ENCODE peak calls at places on chromosomes 5 and 9, in six cellular contexts. One of them, this sample, is unnamed.
A peak's percentile ranks its signal among the peaks of the same experiment; 100 is the strongest.

GRCh38 chr9:92642599-92642998 is 27.3 kb downstream of the IPPK start:
- DNase-seq in sigmoid colon: peak; percentile 32
- DNase-seq in nephron progenitor cell: no peak
- DNase-seq in pancreas: no peak
- DNase-seq in B cell: no peak
- DNase-seq in mammary epithelial cell: no peak
- DNase-seq in this sample: no peak

GRCh38 chr9:137067860-137068538 is 2.4 kb downstream of the SAPCD2 start:
- DNase-seq in pancreas: peak; percentile 74
- DNase-seq in B cell: peak; percentile 92
- DNase-seq in sigmoid colon: peak; percentile 88
- DNase-seq in nephron progenitor cell: peak; percentile 82
- DNase-seq in mammary epithelial cell: peak; percentile 64
- DNase-seq in this sample: peak; percentile 90

GRCh38 chr5:103305829-103306228 is 47.3 kb downstream of the MACIR start:
- DNase-seq in pancreas: no peak
- DNase-seq in mammary epithelial cell: no peak
- DNase-seq in nephron progenitor cell: no peak
- DNase-seq in sigmoid colon: no peak
- DNase-seq in B cell: no peak
- DNase-seq in this sample: no peak

GRCh38 chr9:134676886-134677285 is 35.3 kb downstream of the COL5A1 start:
- DNase-seq in nephron progenitor cell: no peak
- DNase-seq in pancreas: no peak
- DNase-seq in B cell: no peak
- DNase-seq in mammary epithelial cell: no peak
- DNase-seq in sigmoid colon: peak; percentile 55
- DNase-seq in this sample: no peak

GRCh38 chr5:2670856-2671404 is 80.5 kb downstream of the IRX2 start:
- DNase-seq in pancreas: no peak
- DNase-seq in nephron progenitor cell: no peak
- DNase-seq in B cell: no peak
- DNase-seq in mammary epithelial cell: no peak
- DNase-seq in sigmoid colon: no peak
- DNase-seq in this sample: no peak

GRCh38 chr9:137606734-137607138 is 1.2 kb downstream of the ARRDC1 start:
- DNase-seq in mammary epithelial cell: no peak
- DNase-seq in pancreas: peak; percentile 39
- DNase-seq in nephron progenitor cell: peak; percentile 28
- DNase-seq in sigmoid colon: no peak
- DNase-seq in B cell: no peak
- DNase-seq in this sample: no peak

GRCh38 chr5:107367919-107368318 is 302.8 kb downstream of the EFNA5 start:
- DNase-seq in sigmoid colon: no peak
- DNase-seq in mammary epithelial cell: no peak
- DNase-seq in B cell: no peak
- DNase-seq in pancreas: no peak
- DNase-seq in nephron progenitor cell: no peak
- DNase-seq in this sample: no peak

GRCh38 chr5:173968154-173968553 is 20.8 kb upstream of the C5orf47 start:
- DNase-seq in nephron progenitor cell: peak; percentile 54
- DNase-seq in B cell: no peak
- DNase-seq in mammary epithelial cell: no peak
- DNase-seq in pancreas: no peak
- DNase-seq in sigmoid colon: no peak
- DNase-seq in this sample: no peak

GRCh38 chr5:93715776-93716175 is 25.6 kb downstream of the POU5F2 start:
- DNase-seq in sigmoid colon: no peak
- DNase-seq in nephron progenitor cell: no peak
- DNase-seq in mammary epithelial cell: no peak
- DNase-seq in pancreas: no peak
- DNase-seq in B cell: no peak
- DNase-seq in this sample: no peak

GRCh38 chr5:103674739-103675138 is 112.2 kb upstream of the NUDT12 start:
- DNase-seq in B cell: no peak
- DNase-seq in pancreas: no peak
- DNase-seq in nephron progenitor cell: no peak
- DNase-seq in mammary epithelial cell: no peak
- DNase-seq in sigmoid colon: no peak
- DNase-seq in this sample: no peak

GRCh38 chr5:141359790-141360426 is at the start of gene PCDHGB2:
- DNase-seq in nephron progenitor cell: no peak
- DNase-seq in mammary epithelial cell: no peak
- DNase-seq in sigmoid colon: no peak
- DNase-seq in B cell: peak; percentile 37
- DNase-seq in pancreas: no peak
- DNase-seq in this sample: peak; percentile 41

GRCh38 chr5:181189363-181189961 is 15.5 kb downstream of the TRIM7 start:
- DNase-seq in mammary epithelial cell: peak; percentile 42
- DNase-seq in pancreas: no peak
- DNase-seq in sigmoid colon: no peak
- DNase-seq in B cell: peak; percentile 58
- DNase-seq in nephron progenitor cell: peak; percentile 56
- DNase-seq in this sample: no peak

GRCh38 chr5:181186022-181186421 is 19.0 kb downstream of the TRIM7 start:
- DNase-seq in sigmoid colon: no peak
- DNase-seq in nephron progenitor cell: no peak
- DNase-seq in pancreas: no peak
- DNase-seq in mammary epithelial cell: no peak
- DNase-seq in B cell: no peak
- DNase-seq in this sample: no peak

GRCh38 chr5:181186902-181187499 is 18.0 kb downstream of the TRIM7 start:
- DNase-seq in sigmoid colon: no peak
- DNase-seq in pancreas: no peak
- DNase-seq in nephron progenitor cell: no peak
- DNase-seq in B cell: no peak
- DNase-seq in mammary epithelial cell: no peak
- DNase-seq in this sample: no peak

GRCh38 chr5:181188700-181189362 is 16.2 kb downstream of the TRIM7 start:
- DNase-seq in mammary epithelial cell: peak; percentile 68
- DNase-seq in sigmoid colon: peak; percentile 92
- DNase-seq in B cell: peak; percentile 85
- DNase-seq in pancreas: peak; percentile 63
- DNase-seq in nephron progenitor cell: peak; percentile 79
- DNase-seq in this sample: no peak

DNA sequence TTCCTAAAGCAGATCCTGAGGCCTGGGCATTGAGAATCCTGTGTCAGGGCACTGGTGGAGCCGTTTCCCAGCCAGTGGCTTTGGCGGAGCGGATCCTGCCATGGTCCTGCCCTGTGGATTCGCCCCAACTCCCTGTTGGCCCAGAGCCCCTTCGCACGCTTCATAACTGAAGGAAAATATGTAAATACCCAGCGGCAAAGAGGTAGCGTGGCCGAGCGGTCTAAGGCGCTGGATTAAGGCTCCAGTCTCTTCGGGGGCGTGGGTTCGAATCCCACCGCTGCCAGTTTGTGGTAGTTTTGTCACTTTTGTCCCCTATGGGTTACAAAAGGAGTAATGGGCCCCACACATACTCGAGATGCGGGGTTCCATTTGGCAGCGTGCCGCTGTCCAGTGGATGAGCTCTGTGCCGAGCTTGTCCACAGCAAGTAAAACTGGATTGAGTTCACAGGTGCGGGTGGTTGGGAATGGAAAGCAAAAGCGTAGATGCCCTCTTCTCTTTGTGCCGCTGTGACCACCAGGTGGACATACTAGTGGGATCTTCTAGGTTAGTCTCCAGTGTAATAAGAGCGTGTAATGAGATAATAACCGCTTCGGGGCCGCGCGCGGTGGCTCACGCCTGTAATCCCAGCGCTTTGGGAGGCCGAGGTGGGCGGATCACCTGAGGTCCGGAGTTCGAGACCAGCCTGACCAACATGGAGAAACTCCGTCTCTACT is 17.3 kb downstream of the TRIM7 start:
- DNase-seq in sigmoid colon: peak; percentile 91
- DNase-seq in pancreas: peak; percentile 69
- DNase-seq in mammary epithelial cell: peak; percentile 83
- DNase-seq in nephron progenitor cell: peak; percentile 82
- DNase-seq in B cell: peak; percentile 68
- DNase-seq in this sample: peak; percentile 64
- TF ChIP-seq CTCF in sigmoid colon: no peak
- TF ChIP-seq CTCF in pancreas: no peak
- TF ChIP-seq CTCF in mammary epithelial cell: peak; percentile 35
- TF ChIP-seq CTCF in nephron progenitor cell: no peak
- TF ChIP-seq CTCF in B cell: peak; percentile 19
- TF ChIP-seq CTCF in this sample: no peak

GRCh38 chr5:140109050-140109817 is 4.7 kb upstream of the PURA start:
- DNase-seq in B cell: peak; percentile 14
- DNase-seq in pancreas: no peak
- DNase-seq in sigmoid colon: no peak
- DNase-seq in mammary epithelial cell: no peak
- DNase-seq in nephron progenitor cell: no peak
- DNase-seq in this sample: no peak
- TF ChIP-seq CTCF in B cell: no peak
- TF ChIP-seq CTCF in pancreas: no peak
- TF ChIP-seq CTCF in sigmoid colon: no peak
- TF ChIP-seq CTCF in mammary epithelial cell: no peak
- TF ChIP-seq CTCF in nephron progenitor cell: no peak
- TF ChIP-seq CTCF in this sample: no peak

DNA sequence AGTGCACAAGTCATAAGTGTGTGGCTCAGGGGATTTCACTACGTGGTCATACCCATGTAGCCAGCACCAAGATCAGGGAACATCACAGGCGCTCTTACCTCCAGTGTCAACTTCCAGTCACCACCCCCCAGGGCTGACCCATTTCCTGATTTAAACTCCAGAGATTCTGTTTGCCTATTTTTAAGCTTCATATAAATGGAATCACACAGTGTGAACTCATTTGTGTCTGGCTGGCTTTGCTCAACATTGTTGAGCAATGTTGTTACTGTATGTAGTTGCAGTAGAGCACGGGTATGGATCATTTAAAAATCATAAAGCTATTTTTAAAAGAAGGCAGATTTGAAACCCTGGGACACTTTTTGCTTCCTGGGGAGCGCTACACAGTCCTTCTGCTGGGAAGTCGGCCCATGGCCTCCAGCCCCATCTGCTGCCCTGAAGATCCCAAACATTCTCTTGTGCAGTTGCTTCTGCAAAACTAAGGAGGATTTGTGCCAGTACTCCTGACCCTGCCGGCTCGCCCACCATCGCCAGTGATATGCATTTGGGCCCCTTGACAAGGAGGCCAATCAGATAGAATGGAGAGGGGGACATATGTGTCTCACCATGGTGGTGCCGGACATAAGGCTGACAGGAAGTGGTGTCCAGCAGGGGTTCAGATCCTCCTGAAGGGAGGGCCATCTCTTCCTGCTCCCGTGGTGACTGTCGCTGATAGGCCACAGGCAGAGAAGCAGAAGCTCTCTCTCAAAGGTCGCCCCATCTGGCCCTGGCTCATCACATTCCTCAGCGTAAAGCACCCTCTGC is 13.3 kb downstream of the DCANP1 start:
- DNase-seq in pancreas: no peak
- DNase-seq in nephron progenitor cell: no peak
- DNase-seq in sigmoid colon: no peak
- DNase-seq in mammary epithelial cell: no peak
- DNase-seq in B cell: no peak
- DNase-seq in this sample: no peak
- TF ChIP-seq CTCF in pancreas: no peak
- TF ChIP-seq CTCF in nephron progenitor cell: no peak
- TF ChIP-seq CTCF in sigmoid colon: no peak
- TF ChIP-seq CTCF in mammary epithelial cell: no peak
- TF ChIP-seq CTCF in B cell: no peak
- TF ChIP-seq CTCF in this sample: no peak

GRCh38 chr5:81207009-81207408 is 26.1 kb upstream of the CKMT2 start:
- DNase-seq in sigmoid colon: no peak
- DNase-seq in nephron progenitor cell: no peak
- DNase-seq in mammary epithelial cell: no peak
- DNase-seq in B cell: no peak
- DNase-seq in pancreas: no peak
- DNase-seq in this sample: no peak
- TF ChIP-seq CTCF in sigmoid colon: no peak
- TF ChIP-seq CTCF in nephron progenitor cell: no peak
- TF ChIP-seq CTCF in mammary epithelial cell: peak; percentile 25
- TF ChIP-seq CTCF in B cell: no peak
- TF ChIP-seq CTCF in pancreas: no peak
- TF ChIP-seq CTCF in this sample: no peak

GRCh38 chr9:81787747-81788632 is 98.6 kb upstream of the TLE1 start:
- DNase-seq in sigmoid colon: peak; percentile 64
- DNase-seq in mammary epithelial cell: peak; percentile 66
- DNase-seq in pancreas: peak; percentile 35
- DNase-seq in nephron progenitor cell: no peak
- DNase-seq in B cell: no peak
- DNase-seq in this sample: peak; percentile 67
- TF ChIP-seq CTCF in sigmoid colon: no peak
- TF ChIP-seq CTCF in mammary epithelial cell: peak; percentile 3
- TF ChIP-seq CTCF in pancreas: no peak
- TF ChIP-seq CTCF in nephron progenitor cell: no peak
- TF ChIP-seq CTCF in B cell: no peak
- TF ChIP-seq CTCF in this sample: no peak

GRCh38 chr5:180799902-180800801 is 2.5 kb downstream of the MGAT1 start:
- DNase-seq in mammary epithelial cell: peak; percentile 85
- DNase-seq in sigmoid colon: no peak
- DNase-seq in pancreas: no peak
- DNase-seq in B cell: no peak
- DNase-seq in nephron progenitor cell: no peak
- DNase-seq in this sample: peak; percentile 84

GRCh38 chr5:180801596-180802324 is 846 bp downstream of the MGAT1 start:
- DNase-seq in mammary epithelial cell: no peak
- DNase-seq in sigmoid colon: peak; percentile 52
- DNase-seq in nephron progenitor cell: no peak
- DNase-seq in B cell: no peak
- DNase-seq in pancreas: no peak
- DNase-seq in this sample: no peak

GRCh38 chr5:180798193-180798592 is 4.4 kb downstream of the MGAT1 start:
- DNase-seq in sigmoid colon: no peak
- DNase-seq in nephron progenitor cell: no peak
- DNase-seq in B cell: no peak
- DNase-seq in mammary epithelial cell: no peak
- DNase-seq in pancreas: no peak
- DNase-seq in this sample: no peak

GRCh38 chr5:180797256-180798192 is 5.1 kb downstream of the MGAT1 start:
- DNase-seq in mammary epithelial cell: no peak
- DNase-seq in pancreas: no peak
- DNase-seq in sigmoid colon: peak; percentile 49
- DNase-seq in nephron progenitor cell: no peak
- DNase-seq in B cell: no peak
- DNase-seq in this sample: no peak

DNA sequence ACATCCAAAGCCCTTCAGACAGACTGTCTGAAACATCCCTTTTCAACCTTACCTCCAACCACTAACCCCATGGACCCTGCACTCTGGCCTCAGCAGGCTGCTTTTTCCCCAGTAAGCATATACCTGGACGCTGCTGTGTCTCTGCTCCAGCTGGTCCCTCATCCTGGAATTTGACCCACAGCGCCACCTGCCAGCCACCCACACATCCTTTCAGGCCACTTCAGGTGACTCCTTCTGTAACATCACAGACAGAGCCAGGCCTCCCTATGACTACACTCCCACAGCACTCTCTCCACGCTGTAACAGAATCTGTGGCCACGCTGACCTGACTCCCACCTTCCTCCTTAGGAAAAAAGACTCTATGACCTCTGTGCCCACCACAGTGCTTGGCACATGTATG is 3.4 kb downstream of the MGAT1 start:
- DNase-seq in nephron progenitor cell: peak; percentile 50
- DNase-seq in B cell: no peak
- DNase-seq in sigmoid colon: peak; percentile 54
- DNase-seq in mammary epithelial cell: no peak
- DNase-seq in pancreas: peak; percentile 76
- DNase-seq in this sample: no peak
- TF ChIP-seq CTCF in nephron progenitor cell: peak; percentile 32
- TF ChIP-seq CTCF in B cell: no peak
- TF ChIP-seq CTCF in sigmoid colon: no peak
- TF ChIP-seq CTCF in mammary epithelial cell: peak; percentile 62
- TF ChIP-seq CTCF in pancreas: peak; percentile 28
- TF ChIP-seq CTCF in this sample: no peak

GRCh38 chr5:38023799-38024198 is 184.0 kb upstream of the GDNF start:
- DNase-seq in nephron progenitor cell: no peak
- DNase-seq in B cell: no peak
- DNase-seq in pancreas: no peak
- DNase-seq in mammary epithelial cell: no peak
- DNase-seq in sigmoid colon: no peak
- DNase-seq in this sample: no peak
- TF ChIP-seq CTCF in nephron progenitor cell: peak; percentile 17
- TF ChIP-seq CTCF in B cell: no peak
- TF ChIP-seq CTCF in pancreas: no peak
- TF ChIP-seq CTCF in mammary epithelial cell: peak; percentile 32
- TF ChIP-seq CTCF in sigmoid colon: no peak
- TF ChIP-seq CTCF in this sample: peak; percentile 23

This sample was measured in RWPE1.